ENCODE peak calls at places on chromosomes 7 and 10, in four cellular contexts. P is Calu3; H is GM10248; L is activated CD8-positive, alpha-beta T cell treated with anti-CD3 and anti-CD28 coated beads for 36 hours. K is an unnamed sample.

GRCh38 chr7:68689087-68689433 is 909.2 kb upstream of the AUTS2 start:
- DNase-seq in P (no peak), H (no peak), L (no peak), K (no peak)

GRCh38 chr7:81791578-81792524 is 22.0 kb upstream of the HGF start:
- DNase-seq in P (no peak), H (no peak), L (no peak), K (no peak)

GRCh38 chr10:106577756-106578155 is 586.8 kb downstream of the SORCS1 start:
- DNase-seq in P (no peak), H (no peak), L (no peak), K (no peak)

GRCh38 chr10:75774780-75775490 is 343.5 kb downstream of the LRMDA start:
- DNase-seq in P (no peak), H (no peak), L (no peak), K (no peak)

GRCh38 chr7:114645451-114645850 is 230.8 kb downstream of the FOXP2 start:
- DNase-seq in P (no peak), H (no peak), L (no peak), K (no peak)

GRCh38 chr10:22667093-22667480 is 47.3 kb downstream of the PIP4K2A start:
- DNase-seq in P (no peak), H (no peak), L (no peak), K (no peak)

GRCh38 chr10:75379234-75379724 is 22.3 kb downstream of the ZNF503 start:
- DNase-seq in P (no peak), H (no peak), L (no peak), K (no peak)

GRCh38 chr10:95660283-95660682 is 3.8 kb upstream of the ALDH18A1 start:
- DNase-seq in P (no peak), H (no peak), L (no peak), K (no peak)

GRCh38 chr7:68977709-68978108 is 620.6 kb upstream of the AUTS2 start:
- DNase-seq in P (no peak), H (no peak), L (no peak), K (no peak)

GRCh38 chr7:35699906-35700305 is 5.0 kb upstream of the HERPUD2 start:
- DNase-seq in P (no peak), H (no peak), L (no peak), K (no peak)

GRCh38 chr7:35695628-35695888 is 623 bp upstream of the HERPUD2 start:
- DNase-seq in P (no peak), H (no peak), L (peak; percentile 47), K (no peak)

GRCh38 chr7:35695987-35696386 is 1.1 kb upstream of the HERPUD2 start:
- DNase-seq in P (no peak), H (no peak), L (peak; percentile 15), K (no peak)

GRCh38 chr7:35694784-35695627 is at the start of gene HERPUD2:
- DNase-seq in P (peak; percentile 99), H (peak; percentile 95), L (peak; percentile 95), K (peak; percentile 91)

DNA sequence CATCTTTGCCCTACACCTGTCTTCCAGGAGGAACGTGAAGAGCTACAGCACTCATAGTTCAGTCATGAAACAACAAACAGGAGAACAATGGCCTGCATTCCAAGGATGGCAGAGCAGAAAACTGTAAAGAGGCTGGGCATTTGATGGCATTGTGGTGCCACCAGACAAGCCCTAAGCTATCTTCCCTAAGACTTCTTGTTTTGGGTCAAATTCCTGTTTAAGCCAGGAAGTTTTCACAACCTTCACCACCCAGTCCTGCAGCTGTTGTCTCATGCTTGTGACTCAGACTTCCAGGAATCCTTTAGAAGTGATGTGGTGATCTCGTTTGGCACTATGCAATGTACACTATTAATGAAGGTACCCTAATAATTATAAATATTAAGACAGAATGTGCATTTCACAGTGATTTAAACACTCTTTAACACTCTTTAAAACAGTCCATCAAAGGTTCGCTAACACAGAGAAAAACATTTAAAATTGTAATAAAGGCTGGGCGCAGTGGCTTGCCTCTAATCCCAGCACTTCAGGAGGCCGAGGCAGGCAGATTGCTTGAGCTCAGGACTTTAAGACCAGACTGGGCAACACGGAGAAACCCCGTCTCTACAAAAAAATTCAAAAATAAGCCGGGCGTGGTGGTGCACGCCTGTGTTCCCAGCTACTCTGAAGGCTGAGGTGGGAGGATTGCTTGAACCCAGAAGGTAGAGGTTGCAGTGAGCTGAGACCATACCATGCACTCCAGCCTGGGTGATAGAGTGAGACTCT is 2.7 kb upstream of the HERPUD2 start:
- DNase-seq in P (no peak), H (no peak), L (no peak), K (no peak)
- TF ChIP-seq CTCF in P (no peak), H (no peak), L (no peak), K (no peak)

GRCh38 chr7:133641436-133641835 is 388.6 kb downstream of the EXOC4 start:
- DNase-seq in P (no peak), H (no peak), L (no peak), K (no peak)
- TF ChIP-seq CTCF in P (no peak), H (no peak), L (no peak), K (peak; percentile 23)

DNA sequence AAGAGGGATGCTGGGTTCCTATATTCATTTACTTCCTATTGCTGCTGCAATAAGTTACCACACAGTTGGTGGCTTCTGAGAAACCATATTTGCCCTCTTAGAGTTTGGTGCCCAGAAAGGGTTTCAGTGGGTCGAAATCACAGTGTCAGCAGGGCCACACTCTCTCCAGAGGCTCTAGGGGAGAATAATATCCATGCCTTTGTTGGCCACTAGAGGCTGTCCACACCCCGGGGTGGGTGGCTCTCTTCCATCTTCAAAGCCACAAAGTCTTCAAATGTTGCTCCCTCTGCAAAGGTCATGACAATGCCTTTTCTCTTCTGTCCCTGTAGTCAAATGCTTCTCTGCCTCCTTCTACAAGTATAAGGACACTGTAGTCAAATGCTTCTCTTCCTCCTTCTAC is 989.4 kb downstream of the CCSER2 start:
- DNase-seq in P (no peak), H (no peak), L (no peak), K (no peak)
- TF ChIP-seq CTCF in P (no peak), H (no peak), L (no peak), K (no peak)

GRCh38 chr10:14240253-14241189 is 90.2 kb downstream of the FRMD4A start:
- DNase-seq in P (no peak), H (no peak), L (no peak), K (no peak)

GRCh38 chr10:14244147-14244546 is 86.6 kb downstream of the FRMD4A start:
- DNase-seq in P (peak; percentile 18), H (no peak), L (no peak), K (no peak)

GRCh38 chr10:14236341-14236740 is 94.4 kb downstream of the FRMD4A start:
- DNase-seq in P (no peak), H (no peak), L (no peak), K (no peak)

GRCh38 chr10:14244801-14245211 is 85.9 kb downstream of the FRMD4A start:
- DNase-seq in P (no peak), H (no peak), L (no peak), K (no peak)

DNA sequence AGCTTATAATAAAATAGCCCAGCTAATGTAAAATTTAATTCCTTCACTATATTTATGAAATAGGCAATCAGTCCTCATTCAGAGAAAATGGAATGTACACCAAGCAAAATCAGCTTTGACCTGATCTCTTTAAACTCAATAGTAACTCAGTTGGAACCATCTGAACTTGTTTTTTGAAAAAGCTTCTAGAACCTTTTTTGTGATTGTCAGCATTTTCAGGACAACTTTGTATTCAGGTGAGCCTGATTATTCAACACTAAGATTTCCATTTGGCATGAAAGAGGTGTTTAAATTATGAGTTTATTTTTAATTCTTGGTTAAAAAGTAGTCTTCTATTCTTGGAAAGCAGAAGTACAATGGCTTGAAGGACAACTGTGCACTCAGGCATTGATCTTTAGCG is 89.5 kb downstream of the FRMD4A start:
- DNase-seq in P (no peak), H (no peak), L (no peak), K (no peak)
- TF ChIP-seq CTCF in P (no peak), H (no peak), L (no peak), K (no peak)

K was measured in progenitor cell of endocrine pancreas.